ENCODE peak calls at places on chromosomes 4 and X, in nine cellular contexts. Y is BE2C, W is astrocyte of the spinal cord, D is adrenal gland, E is IMR-90, T is OCI-LY7, P is nephron progenitor cell, C is endothelial cell, R is AG09309. X is an unnamed sample.

GRCh38 chrX:12949927-12950656 is 24.8 kb upstream of the TMSB4X start:
- DNase-seq in Y (no peak), W (peak), D (peak), E (peak), T (peak), P (no peak), C (no peak), R (peak), X (peak)

GRCh38 chr4:130524057-130524456 is 1428.1 kb downstream of the C4orf33 start:
- DNase-seq in Y (no peak), W (no peak), D (no peak), E (no peak), T (peak), P (no peak), C (no peak), R (no peak), X (no peak)

GRCh38 chr4:119059221-119059620 is 76.4 kb upstream of the MYOZ2 start:
- DNase-seq in Y (no peak), W (no peak), D (no peak), E (no peak), T (no peak), P (no peak), C (no peak), R (no peak), X (no peak)

GRCh38 chr4:114052227-114052626 is 72.8 kb upstream of the ARSJ start:
- DNase-seq in Y (no peak), W (no peak), D (no peak), E (no peak), T (no peak), P (no peak), C (no peak), R (no peak), X (no peak)

GRCh38 chr4:147479817-147480216 is 1.1 kb upstream of the EDNRA start:
- DNase-seq in Y (peak), W (peak), D (peak), E (peak), T (no peak), P (no peak), C (no peak), R (peak), X (peak)

GRCh38 chr4:162274354-162274753 is 110.6 kb upstream of the FSTL5 start:
- DNase-seq in Y (no peak), W (peak), D (peak), E (no peak), T (no peak), P (no peak), C (no peak), R (no peak), X (no peak)

GRCh38 chrX:47723689-47724088 is 64.7 kb upstream of the UXT start:
- DNase-seq in Y (no peak), W (no peak), D (no peak), E (no peak), T (no peak), P (no peak), C (peak), R (no peak), X (no peak)

GRCh38 chr4:109631709-109632108 is 71.5 kb downstream of the CASP6 start:
- DNase-seq in Y (no peak), W (no peak), D (no peak), E (peak), T (no peak), P (peak), C (no peak), R (no peak), X (peak)

GRCh38 chr4:184801781-184802180 is 24.0 kb downstream of the ACSL1 start:
- DNase-seq in Y (no peak), W (peak), D (no peak), E (peak), T (no peak), P (no peak), C (no peak), R (no peak), X (no peak)

GRCh38 chr4:3836041-3836801 is 70.0 kb downstream of the ADRA2C start:
- DNase-seq in Y (peak), W (no peak), D (no peak), E (no peak), T (no peak), P (no peak), C (no peak), R (no peak), X (no peak)

GRCh38 chr4:3387154-3387942 is 54.4 kb upstream of the HGFAC start:
- DNase-seq in Y (no peak), W (no peak), D (no peak), E (no peak), T (peak), P (no peak), C (no peak), R (no peak), X (no peak)

GRCh38 chr4:71860643-71861042 is 76.8 kb upstream of the GC start:
- DNase-seq in Y (no peak), W (peak), D (no peak), E (no peak), T (peak), P (no peak), C (no peak), R (no peak), X (no peak)

GRCh38 chr4:186216465-186217024 is 10.8 kb upstream of the KLKB1 start:
- DNase-seq in Y (no peak), W (no peak), D (no peak), E (no peak), T (no peak), P (no peak), C (no peak), R (no peak), X (no peak)

GRCh38 chr4:142708231-142708630 is 137.9 kb downstream of the INPP4B start:
- DNase-seq in Y (no peak), W (no peak), D (no peak), E (no peak), T (no peak), P (no peak), C (no peak), R (no peak), X (no peak)

GRCh38 chr4:99504804-99505502 is 5.9 kb upstream of the C4orf17 start:
- DNase-seq in Y (peak), W (no peak), D (no peak), E (no peak), T (no peak), P (no peak), C (no peak), R (no peak), X (no peak)

GRCh38 chrX:110409925-110410324 is 51.3 kb downstream of the RTL9 start:
- DNase-seq in Y (no peak), W (peak), D (peak), E (peak), T (no peak), P (no peak), C (no peak), R (no peak), X (no peak)

GRCh38 chr4:77145806-77146425 is 11.1 kb upstream of the CCNG2 start:
- DNase-seq in Y (no peak), W (no peak), D (no peak), E (no peak), T (peak), P (no peak), C (no peak), R (no peak), X (peak)

GRCh38 chr4:145843651-145844050 is 95.0 kb downstream of the ZNF827 start:
- DNase-seq in Y (no peak), W (no peak), D (no peak), E (no peak), T (no peak), P (no peak), C (no peak), R (no peak), X (no peak)

GRCh38 chrX:148500428-148501120 is at the start of gene AFF2:
- DNase-seq in Y (peak), W (peak), D (peak), E (no peak), T (peak), P (peak), C (peak), R (no peak), X (peak)

GRCh38 chrX:101958139-101958538 is 26.3 kb upstream of the ZMAT1 start:
- DNase-seq in Y (no peak), W (peak), D (no peak), E (peak), T (no peak), P (no peak), C (no peak), R (no peak), X (no peak)

DNA sequence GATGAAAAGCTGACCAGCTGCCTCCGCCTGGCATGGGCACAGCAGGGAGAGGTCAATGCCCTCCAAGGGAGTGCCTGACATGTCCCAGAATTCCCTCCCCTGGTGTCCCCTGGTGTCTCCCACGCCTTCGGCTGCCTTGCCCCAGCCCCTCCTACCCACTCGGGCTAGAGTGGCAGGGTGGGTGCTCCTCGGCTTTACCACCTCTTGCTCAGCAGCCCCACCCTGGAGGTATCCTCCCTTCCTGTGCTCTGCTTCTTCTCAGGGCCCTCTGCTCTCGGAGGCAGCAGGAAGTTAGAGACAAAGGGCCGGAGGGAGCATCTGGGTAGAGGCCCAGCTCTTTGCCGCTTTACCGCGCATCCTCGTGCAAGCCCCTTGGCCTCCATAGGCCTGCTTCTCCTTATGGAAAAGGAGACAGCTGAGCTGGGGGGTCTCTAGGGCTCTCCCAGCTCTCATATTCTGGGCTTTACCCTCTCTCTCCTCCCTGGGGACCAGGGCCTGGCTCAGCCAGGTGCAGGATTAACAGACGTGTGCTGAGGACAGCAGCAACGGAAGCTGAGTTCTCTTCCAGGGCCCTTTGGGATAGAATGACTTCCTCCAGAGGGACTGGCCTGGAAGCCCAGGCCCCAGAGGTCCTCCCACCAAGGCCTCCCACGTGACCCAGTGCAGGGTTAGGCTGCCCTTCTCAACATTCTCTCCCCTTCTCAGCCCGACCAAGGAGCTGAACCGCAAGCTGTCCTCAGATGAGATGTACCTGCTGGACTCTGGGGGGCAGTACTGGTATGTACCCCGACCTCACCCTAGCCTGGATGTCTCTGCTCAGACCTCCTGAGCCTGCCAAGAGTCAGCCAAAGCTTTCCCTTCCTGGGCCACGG is 17.2 kb downstream of the XPNPEP2 start:
- DNase-seq in Y (no peak), W (no peak), D (no peak), E (no peak), T (peak), P (peak), C (no peak), R (no peak), X (no peak)
- TF ChIP-seq CTCF in Y (no peak), W (no peak), D (no peak), E (no peak), T (peak), P (no peak), C (no peak), R (no peak), X (no peak)

DNA sequence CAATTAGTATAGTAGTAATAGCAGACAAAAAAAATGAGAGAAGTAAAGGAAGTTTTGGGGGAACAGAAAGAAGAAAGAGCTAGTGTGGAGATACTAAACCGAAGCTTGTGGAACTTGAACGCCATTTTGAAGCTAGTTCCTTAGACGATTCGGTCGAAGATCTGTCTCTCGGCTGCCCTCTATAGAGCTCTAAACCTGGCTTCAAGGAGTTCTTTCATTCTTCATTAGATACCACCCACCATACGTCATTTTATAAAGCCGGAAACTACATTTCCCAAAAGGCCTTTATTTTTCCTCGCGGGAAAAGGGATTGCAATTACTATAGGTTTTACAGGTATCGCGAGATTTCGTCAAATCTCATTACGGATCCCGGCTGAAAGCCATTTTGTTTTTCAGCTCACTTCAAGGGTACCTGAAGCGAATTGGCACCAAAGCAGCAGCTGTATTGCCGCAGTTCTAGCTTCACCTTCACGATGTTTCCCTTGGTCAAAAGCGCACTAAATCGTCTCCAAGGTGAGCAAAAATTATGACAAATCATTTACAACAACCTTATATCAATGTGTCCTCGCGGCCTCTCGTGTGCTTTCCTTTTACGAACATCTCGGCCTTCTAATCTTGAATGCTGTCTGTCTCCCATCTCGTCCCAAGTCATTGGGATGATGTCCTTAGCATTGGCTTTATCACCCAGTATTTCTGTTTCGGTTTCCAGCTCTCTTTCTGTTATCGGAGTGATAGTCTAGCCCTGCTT is at the start of gene COX7B:
- DNase-seq in Y (peak), W (peak), D (peak), E (peak), T (peak), P (peak), C (peak), R (peak), X (peak)
- TF ChIP-seq CTCF in Y (peak), W (peak), D (peak), E (peak), T (peak), P (no peak), C (no peak), R (peak), X (peak)

GRCh38 chrX:133926809-133927208 is 58.6 kb downstream of the GPC3 start:
- DNase-seq in Y (no peak), W (no peak), D (no peak), E (no peak), T (no peak), P (no peak), C (no peak), R (no peak), X (no peak)
- TF ChIP-seq CTCF in Y (no peak), W (no peak), D (no peak), E (no peak), T (no peak), P (no peak), C (no peak), R (no peak), X (no peak)

DNA sequence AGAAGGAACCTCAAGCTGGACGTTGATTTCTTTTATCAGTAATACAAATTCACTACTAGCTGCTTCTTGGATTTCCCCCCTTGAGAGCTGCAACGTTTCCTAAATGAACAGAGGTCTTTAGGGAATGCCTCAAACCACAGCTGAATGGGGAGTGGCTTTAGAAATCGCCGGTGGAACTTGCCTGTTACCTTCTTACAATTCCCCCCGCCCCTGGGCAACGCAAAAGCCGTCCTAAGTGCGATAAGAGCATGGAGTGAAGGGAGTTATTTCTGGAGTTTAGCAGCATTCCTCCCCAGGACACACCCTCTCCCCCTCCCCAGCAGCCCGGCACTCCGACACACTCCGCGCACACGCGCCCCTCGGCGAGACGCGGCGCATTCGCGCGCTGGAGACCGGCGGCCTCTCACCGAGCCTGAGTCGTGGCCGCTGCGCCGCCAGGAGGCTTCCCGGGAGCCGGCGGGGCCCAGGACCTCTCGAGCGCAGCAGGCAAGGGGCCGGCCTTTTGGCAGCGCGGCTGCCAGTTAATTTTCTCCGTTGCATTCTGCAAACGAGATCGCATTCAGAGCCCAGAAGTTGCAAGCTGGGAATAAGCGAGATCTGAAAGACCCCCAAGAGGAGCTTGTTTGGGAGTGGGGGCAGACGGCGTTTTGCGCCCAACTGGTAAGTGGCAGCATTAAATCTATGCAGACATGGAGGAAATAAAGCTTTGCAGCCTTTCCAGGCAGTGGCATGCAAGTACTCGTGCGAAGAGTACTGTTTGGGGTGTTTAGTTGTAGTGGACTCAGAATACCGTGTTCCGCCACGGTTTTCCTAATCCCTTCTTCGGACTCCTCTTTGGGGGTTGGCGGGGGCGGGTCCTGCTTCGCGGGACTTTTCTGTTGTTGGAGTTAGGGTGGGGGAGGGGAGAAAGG is 134.6 kb downstream of the PALLD start:
- DNase-seq in Y (peak), W (peak), D (peak), E (peak), T (no peak), P (peak), C (peak), R (no peak), X (peak)
- TF ChIP-seq CTCF in Y (peak), W (peak), D (peak), E (peak), T (no peak), P (no peak), C (peak), R (peak), X (peak)

DNA sequence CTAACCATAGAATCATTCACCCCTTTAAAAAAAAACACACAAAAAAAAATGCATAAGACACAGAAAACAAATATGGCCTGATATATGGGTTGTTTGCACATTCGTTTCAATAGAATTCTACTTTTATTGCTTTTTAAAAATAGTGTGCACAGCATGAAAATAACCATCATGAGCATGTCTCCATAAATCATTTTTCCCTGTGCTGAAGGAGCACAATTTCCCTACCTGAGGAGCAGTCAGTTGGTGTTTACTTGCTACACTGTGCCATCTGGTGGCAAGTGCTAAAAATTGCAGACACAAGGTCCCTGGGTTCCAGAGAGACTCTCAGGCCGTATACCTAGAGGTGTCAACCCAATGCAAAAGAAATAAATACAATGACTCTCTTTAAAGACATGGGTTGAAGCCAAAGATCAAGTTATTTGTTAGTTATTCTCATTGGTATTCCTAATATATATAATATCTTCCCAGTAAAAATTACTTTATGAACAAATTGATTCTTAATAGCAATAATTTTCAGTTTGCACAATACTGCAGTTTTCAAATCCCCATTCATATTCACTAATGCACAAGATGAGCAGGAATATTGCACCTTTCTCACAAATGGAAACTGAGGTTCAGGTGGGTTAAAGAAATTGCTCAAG is 551.4 kb downstream of the IQCM start:
- DNase-seq in Y (peak), W (peak), D (peak), E (peak), T (peak), P (peak), C (peak), R (peak), X (peak)
- TF ChIP-seq CTCF in Y (peak), W (peak), D (peak), E (peak), T (peak), P (peak), C (peak), R (peak), X (peak)

DNA sequence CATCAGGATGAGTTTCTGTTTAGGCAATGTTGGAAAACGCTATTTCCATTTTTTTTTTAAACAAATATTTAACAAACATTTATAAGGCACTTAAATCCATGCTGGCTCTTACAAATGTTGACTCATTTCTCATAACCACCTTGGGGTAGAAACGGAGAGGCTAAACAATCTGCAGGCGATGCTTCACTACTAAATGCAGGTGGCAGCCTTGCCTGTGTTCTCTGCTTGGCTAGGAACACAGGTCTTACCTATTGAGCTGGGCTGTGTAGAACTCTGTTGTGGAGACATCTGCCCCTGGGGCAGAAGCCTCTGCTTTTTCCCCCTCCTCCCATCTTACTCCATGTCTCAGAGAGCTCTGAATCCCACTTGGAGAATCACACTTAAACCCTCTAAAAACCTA is 1.4 kb upstream of the CXCL1 start:
- DNase-seq in Y (no peak), W (peak), D (no peak), E (no peak), T (no peak), P (no peak), C (no peak), R (no peak), X (no peak)
- TF ChIP-seq CTCF in Y (no peak), W (no peak), D (no peak), E (no peak), T (no peak), P (no peak), C (no peak), R (no peak), X (no peak)

X was measured in fibroblast of pulmonary artery.